ENCODE peak calls at places on chromosomes 3 and 15, in eight cellular contexts. One of them, this sample, is unnamed.

GRCh38 chr3:193782747-193783146 is 189.7 kb downstream of the OPA1 start:
- DNase-seq in K562: no peak
- DNase-seq in stomach: no peak
- DNase-seq in GM12878: no peak
- DNase-seq in GM23338: no peak
- DNase-seq in HCT116: no peak
- DNase-seq in GM12891: no peak
- DNase-seq in HepG2: no peak
- DNase-seq in this sample: no peak

GRCh38 chr3:195553268-195553667 is 10.1 kb upstream of the PPP1R2 start:
- DNase-seq in stomach: no peak
- DNase-seq in GM12878: no peak
- DNase-seq in HCT116: no peak
- DNase-seq in GM12891: no peak
- DNase-seq in GM23338: no peak
- DNase-seq in K562: no peak
- DNase-seq in HepG2: no peak
- DNase-seq in this sample: no peak

GRCh38 chr3:118501152-118501551 is 533.5 kb downstream of the IGSF11 start:
- DNase-seq in GM12891: no peak
- DNase-seq in HCT116: peak
- DNase-seq in HepG2: peak
- DNase-seq in K562: no peak
- DNase-seq in stomach: peak
- DNase-seq in GM23338: peak
- DNase-seq in GM12878: no peak
- DNase-seq in this sample: peak

GRCh38 chr3:40843851-40844548 is 319.2 kb downstream of the ZNF621 start:
- DNase-seq in GM12891: no peak
- DNase-seq in HCT116: no peak
- DNase-seq in K562: no peak
- DNase-seq in HepG2: peak
- DNase-seq in stomach: no peak
- DNase-seq in GM12878: no peak
- DNase-seq in GM23338: peak
- DNase-seq in this sample: no peak

GRCh38 chr15:63551400-63551799 is 45.8 kb upstream of the FBXL22 start:
- DNase-seq in K562: no peak
- DNase-seq in HCT116: no peak
- DNase-seq in GM12891: no peak
- DNase-seq in GM12878: no peak
- DNase-seq in HepG2: no peak
- DNase-seq in GM23338: no peak
- DNase-seq in stomach: no peak
- DNase-seq in this sample: no peak

GRCh38 chr3:45397754-45398153 is 9.4 kb downstream of the LARS2 start:
- DNase-seq in GM12878: no peak
- DNase-seq in HCT116: no peak
- DNase-seq in GM23338: no peak
- DNase-seq in HepG2: no peak
- DNase-seq in K562: no peak
- DNase-seq in GM12891: no peak
- DNase-seq in stomach: no peak
- DNase-seq in this sample: no peak

GRCh38 chr3:36540898-36541518 is 160.7 kb downstream of the STAC start:
- DNase-seq in K562: no peak
- DNase-seq in GM12878: no peak
- DNase-seq in stomach: no peak
- DNase-seq in GM23338: peak
- DNase-seq in HCT116: peak
- DNase-seq in GM12891: no peak
- DNase-seq in HepG2: peak
- DNase-seq in this sample: no peak

GRCh38 chr3:134885877-134886621 is 91.0 kb downstream of the EPHB1 start:
- DNase-seq in stomach: no peak
- DNase-seq in HCT116: no peak
- DNase-seq in GM23338: peak
- DNase-seq in HepG2: no peak
- DNase-seq in GM12891: peak
- DNase-seq in K562: no peak
- DNase-seq in GM12878: peak
- DNase-seq in this sample: no peak

GRCh38 chr3:44685128-44685800 is 27.2 kb upstream of the ZNF502 start:
- DNase-seq in K562: peak
- DNase-seq in HCT116: no peak
- DNase-seq in GM23338: peak
- DNase-seq in stomach: peak
- DNase-seq in GM12891: peak
- DNase-seq in GM12878: peak
- DNase-seq in HepG2: no peak
- DNase-seq in this sample: peak

GRCh38 chr3:32584660-32585059 is 14.0 kb upstream of the DYNC1LI1 start:
- DNase-seq in K562: no peak
- DNase-seq in GM12891: no peak
- DNase-seq in GM23338: no peak
- DNase-seq in HepG2: no peak
- DNase-seq in HCT116: no peak
- DNase-seq in GM12878: no peak
- DNase-seq in stomach: no peak
- DNase-seq in this sample: no peak

GRCh38 chr3:29922990-29923746 is 642.3 kb downstream of the RBMS3 start:
- DNase-seq in HepG2: peak
- DNase-seq in K562: no peak
- DNase-seq in GM12891: no peak
- DNase-seq in GM12878: no peak
- DNase-seq in GM23338: no peak
- DNase-seq in HCT116: peak
- DNase-seq in stomach: no peak
- DNase-seq in this sample: peak
- TF ChIP-seq POLR2AphosphoS5 in HepG2: no peak
- TF ChIP-seq POLR2AphosphoS5 in K562: no peak
- TF ChIP-seq POLR2AphosphoS5 in GM12891: no peak
- TF ChIP-seq POLR2AphosphoS5 in GM12878: no peak
- TF ChIP-seq POLR2AphosphoS5 in GM23338: no peak
- TF ChIP-seq POLR2AphosphoS5 in HCT116: no peak
- TF ChIP-seq POLR2AphosphoS5 in stomach: peak
- TF ChIP-seq POLR2AphosphoS5 in this sample: no peak

GRCh38 chr3:152328841-152329240 is 60.1 kb downstream of the MBNL1 start:
- DNase-seq in stomach: no peak
- DNase-seq in GM12891: no peak
- DNase-seq in GM12878: no peak
- DNase-seq in K562: no peak
- DNase-seq in HCT116: peak
- DNase-seq in GM23338: no peak
- DNase-seq in HepG2: peak
- DNase-seq in this sample: no peak

GRCh38 chr3:152331975-152332374 is 63.2 kb downstream of the MBNL1 start:
- DNase-seq in GM12891: no peak
- DNase-seq in HCT116: no peak
- DNase-seq in K562: no peak
- DNase-seq in stomach: no peak
- DNase-seq in GM12878: no peak
- DNase-seq in HepG2: no peak
- DNase-seq in GM23338: no peak
- DNase-seq in this sample: no peak

GRCh38 chr3:152333928-152334327 is 65.2 kb downstream of the MBNL1 start:
- DNase-seq in stomach: no peak
- DNase-seq in HepG2: no peak
- DNase-seq in GM12891: no peak
- DNase-seq in K562: no peak
- DNase-seq in HCT116: no peak
- DNase-seq in GM12878: no peak
- DNase-seq in GM23338: no peak
- DNase-seq in this sample: no peak

GRCh38 chr3:152331018-152331541 is 62.4 kb downstream of the MBNL1 start:
- DNase-seq in stomach: no peak
- DNase-seq in GM12891: no peak
- DNase-seq in HCT116: peak
- DNase-seq in K562: no peak
- DNase-seq in GM23338: no peak
- DNase-seq in GM12878: no peak
- DNase-seq in HepG2: peak
- DNase-seq in this sample: no peak

GRCh38 chr3:152330565-152330964 is 61.8 kb downstream of the MBNL1 start:
- DNase-seq in HepG2: no peak
- DNase-seq in GM23338: no peak
- DNase-seq in GM12891: no peak
- DNase-seq in GM12878: no peak
- DNase-seq in stomach: no peak
- DNase-seq in K562: no peak
- DNase-seq in HCT116: no peak
- DNase-seq in this sample: no peak
- TF ChIP-seq POLR2AphosphoS5 in HepG2: no peak
- TF ChIP-seq POLR2AphosphoS5 in GM23338: no peak
- TF ChIP-seq POLR2AphosphoS5 in GM12891: no peak
- TF ChIP-seq POLR2AphosphoS5 in GM12878: no peak
- TF ChIP-seq POLR2AphosphoS5 in stomach: no peak
- TF ChIP-seq POLR2AphosphoS5 in K562: no peak
- TF ChIP-seq POLR2AphosphoS5 in HCT116: no peak
- TF ChIP-seq POLR2AphosphoS5 in this sample: no peak

GRCh38 chr15:42154576-42155355 is 1.7 kb downstream of the PLA2G4F start:
- DNase-seq in K562: no peak
- DNase-seq in HCT116: no peak
- DNase-seq in GM23338: no peak
- DNase-seq in GM12891: no peak
- DNase-seq in stomach: no peak
- DNase-seq in GM12878: no peak
- DNase-seq in HepG2: no peak
- DNase-seq in this sample: no peak
- TF ChIP-seq POLR2AphosphoS5 in K562: no peak
- TF ChIP-seq POLR2AphosphoS5 in HCT116: no peak
- TF ChIP-seq POLR2AphosphoS5 in GM23338: no peak
- TF ChIP-seq POLR2AphosphoS5 in GM12891: no peak
- TF ChIP-seq POLR2AphosphoS5 in stomach: no peak
- TF ChIP-seq POLR2AphosphoS5 in GM12878: no peak
- TF ChIP-seq POLR2AphosphoS5 in HepG2: no peak
- TF ChIP-seq POLR2AphosphoS5 in this sample: no peak

GRCh38 chr15:40333922-40334492 is 6.7 kb downstream of the CCDC9B start:
- DNase-seq in GM12878: no peak
- DNase-seq in GM23338: no peak
- DNase-seq in K562: no peak
- DNase-seq in HCT116: no peak
- DNase-seq in HepG2: no peak
- DNase-seq in stomach: no peak
- DNase-seq in GM12891: no peak
- DNase-seq in this sample: peak
- TF ChIP-seq POLR2AphosphoS5 in GM12878: no peak
- TF ChIP-seq POLR2AphosphoS5 in GM23338: no peak
- TF ChIP-seq POLR2AphosphoS5 in K562: no peak
- TF ChIP-seq POLR2AphosphoS5 in HCT116: no peak
- TF ChIP-seq POLR2AphosphoS5 in HepG2: no peak
- TF ChIP-seq POLR2AphosphoS5 in stomach: peak
- TF ChIP-seq POLR2AphosphoS5 in GM12891: no peak
- TF ChIP-seq POLR2AphosphoS5 in this sample: peak

GRCh38 chr3:127815641-127816605 is 6.4 kb downstream of the MGLL start:
- DNase-seq in HCT116: no peak
- DNase-seq in HepG2: no peak
- DNase-seq in stomach: peak
- DNase-seq in K562: no peak
- DNase-seq in GM12891: no peak
- DNase-seq in GM12878: no peak
- DNase-seq in GM23338: no peak
- DNase-seq in this sample: peak
- TF ChIP-seq POLR2AphosphoS5 in HCT116: no peak
- TF ChIP-seq POLR2AphosphoS5 in HepG2: no peak
- TF ChIP-seq POLR2AphosphoS5 in stomach: no peak
- TF ChIP-seq POLR2AphosphoS5 in K562: no peak
- TF ChIP-seq POLR2AphosphoS5 in GM12891: no peak
- TF ChIP-seq POLR2AphosphoS5 in GM12878: no peak
- TF ChIP-seq POLR2AphosphoS5 in GM23338: no peak
- TF ChIP-seq POLR2AphosphoS5 in this sample: peak

GRCh38 chr3:129485681-129486056 is 42.8 kb upstream of the RHO start:
- DNase-seq in GM12891: no peak
- DNase-seq in GM12878: no peak
- DNase-seq in K562: no peak
- DNase-seq in GM23338: no peak
- DNase-seq in HepG2: no peak
- DNase-seq in stomach: peak
- DNase-seq in HCT116: no peak
- DNase-seq in this sample: peak
- TF ChIP-seq POLR2AphosphoS5 in GM12891: no peak
- TF ChIP-seq POLR2AphosphoS5 in GM12878: no peak
- TF ChIP-seq POLR2AphosphoS5 in K562: no peak
- TF ChIP-seq POLR2AphosphoS5 in GM23338: no peak
- TF ChIP-seq POLR2AphosphoS5 in HepG2: no peak
- TF ChIP-seq POLR2AphosphoS5 in stomach: peak
- TF ChIP-seq POLR2AphosphoS5 in HCT116: no peak
- TF ChIP-seq POLR2AphosphoS5 in this sample: no peak

This sample was measured in transverse colon.